ENCODE peak calls at places on chromosome 9, in six cellular contexts. J is neuronal stem cell, Y is H9, L is IMR-90, I is H1, E is mesenchymal stem cell. A is an unnamed sample.

GRCh38 chr9:96176901-96177718 is 124.9 kb downstream of the HSD17B3 start:
- DNase-seq in J (no peak), Y (peak), L (no peak), I (no peak), E (no peak), A (no peak)

GRCh38 chr9:128341435-128341849 is 1.1 kb downstream of the SLC27A4 start:
- DNase-seq in J (no peak), Y (peak), L (peak), I (no peak), E (peak), A (peak)

GRCh38 chr9:127865645-127866464 is 11.4 kb upstream of the ENG start:
- DNase-seq in J (no peak), Y (no peak), L (no peak), I (no peak), E (no peak), A (no peak)

GRCh38 chr9:71254592-71255277 is 133.3 kb upstream of the TRPM3 start:
- DNase-seq in J (no peak), Y (no peak), L (no peak), I (no peak), E (no peak), A (peak)

GRCh38 chr9:21995652-21996275 is 1.2 kb downstream of the CDKN2B-AS1 start:
- DNase-seq in J (no peak), Y (no peak), L (peak), I (no peak), E (peak), A (peak)

GRCh38 chr9:134811673-134812668 is 68.6 kb upstream of the FCN2 start:
- DNase-seq in J (peak), Y (peak), L (peak), I (peak), E (peak), A (peak)

GRCh38 chr9:33924978-33925797 is 108.2 kb downstream of the UBE2R2 start:
- DNase-seq in J (peak), Y (peak), L (peak), I (peak), E (peak), A (peak)

GRCh38 chr9:33852216-33852826 is 35.4 kb downstream of the UBE2R2 start:
- DNase-seq in J (peak), Y (peak), L (peak), I (peak), E (peak), A (peak)

GRCh38 chr9:136489731-136490130 is 6.9 kb upstream of the SEC16A start:
- DNase-seq in J (no peak), Y (no peak), L (no peak), I (no peak), E (no peak), A (no peak)

GRCh38 chr9:109476781-109477268 is 21.3 kb downstream of the PTPN3 start:
- DNase-seq in J (no peak), Y (no peak), L (no peak), I (no peak), E (no peak), A (no peak)

GRCh38 chr9:91933556-91934352 is 16.3 kb downstream of the ROR2 start:
- DNase-seq in J (no peak), Y (no peak), L (peak), I (no peak), E (no peak), A (no peak)

GRCh38 chr9:82202808-82203207 is 214.2 kb downstream of the SPATA31D1 start:
- DNase-seq in J (no peak), Y (no peak), L (peak), I (no peak), E (peak), A (peak)

GRCh38 chr9:6711403-6711802 is 46.4 kb upstream of the KDM4C start:
- DNase-seq in J (no peak), Y (no peak), L (peak), I (no peak), E (peak), A (no peak)

GRCh38 chr9:30301271-30301963 is 2083.0 kb upstream of the ACO1 start:
- DNase-seq in J (no peak), Y (no peak), L (no peak), I (no peak), E (no peak), A (peak)

GRCh38 chr9:76218151-76218867 is 175.9 kb downstream of the RFK start:
- DNase-seq in J (no peak), Y (no peak), L (no peak), I (no peak), E (no peak), A (no peak)

GRCh38 chr9:129111762-129112151 is 542 bp downstream of the PTPA start:
- DNase-seq in J (no peak), Y (peak), L (peak), I (no peak), E (peak), A (no peak)

GRCh38 chr9:20353931-20354652 is 268.2 kb downstream of the MLLT3 start:
- DNase-seq in J (no peak), Y (no peak), L (peak), I (no peak), E (peak), A (peak)
- H3K14ac ChIP-seq in J (no peak), Y (no peak), L (peak), I (no peak), E (no peak), A (no peak)

DNA sequence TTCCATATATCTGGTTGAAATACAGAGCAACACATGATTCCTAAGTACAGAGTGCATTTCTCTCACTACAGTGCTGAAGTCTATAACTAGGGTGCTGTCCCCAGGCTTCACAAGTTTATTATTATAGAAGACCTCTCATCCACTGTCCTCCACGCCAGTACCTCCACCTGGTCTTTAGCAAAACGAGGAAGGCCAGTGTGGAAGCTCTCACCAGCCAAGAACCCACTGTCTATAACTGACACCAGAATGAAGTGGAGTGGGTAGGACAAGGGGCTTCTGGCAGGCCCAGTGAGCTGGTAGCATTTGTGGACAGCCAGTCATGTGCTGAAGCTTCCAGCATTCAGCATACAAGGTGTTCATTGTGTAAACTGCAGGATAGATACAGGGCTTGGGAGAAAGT is 430.7 kb downstream of the GADD45G start:
- DNase-seq in J (no peak), Y (no peak), L (no peak), I (no peak), E (no peak), A (no peak)
- H2AK5ac ChIP-seq in J (no peak), Y (no peak), L (no peak), I (no peak), E (no peak), A (no peak)

GRCh38 chr9:104269996-104270963 is 176.2 kb downstream of the SMC2 start:
- DNase-seq in J (no peak), Y (no peak), L (no peak), I (no peak), E (no peak), A (no peak)
- H3K14ac ChIP-seq in J (no peak), Y (no peak), L (no peak), I (no peak), E (no peak), A (no peak)

GRCh38 chr9:97553141-97553540 is 51.7 kb downstream of the TMOD1 start:
- DNase-seq in J (no peak), Y (no peak), L (no peak), I (no peak), E (no peak), A (no peak)

GRCh38 chr9:97548379-97548778 is 46.9 kb downstream of the TMOD1 start:
- DNase-seq in J (no peak), Y (no peak), L (no peak), I (no peak), E (no peak), A (no peak)

GRCh38 chr9:97553841-97554240 is 52.4 kb downstream of the TMOD1 start:
- DNase-seq in J (no peak), Y (no peak), L (no peak), I (no peak), E (no peak), A (no peak)

GRCh38 chr9:97548819-97549540 is 47.5 kb downstream of the TMOD1 start:
- DNase-seq in J (no peak), Y (no peak), L (no peak), I (no peak), E (no peak), A (no peak)

DNA sequence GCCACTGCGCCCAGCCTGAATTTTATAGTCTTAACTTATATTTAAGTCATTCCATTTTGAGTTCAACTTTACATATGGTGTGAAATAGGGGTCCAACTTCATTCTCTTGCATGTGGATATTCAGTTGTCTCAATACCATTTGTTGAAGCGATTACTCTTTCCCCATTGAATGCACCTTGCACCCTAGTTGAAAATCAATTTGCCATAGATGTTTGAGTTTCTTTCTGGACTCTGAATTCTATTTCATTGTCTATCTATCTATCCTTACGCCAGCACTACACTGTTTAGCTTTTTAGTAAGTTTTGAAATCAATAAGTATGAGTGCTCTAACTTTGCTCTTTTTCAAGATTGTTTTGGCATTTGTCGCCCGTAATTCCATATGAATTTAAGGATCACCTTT is 49.8 kb downstream of the TMOD1 start:
- DNase-seq in J (no peak), Y (no peak), L (no peak), I (no peak), E (no peak), A (no peak)
- H2AK5ac ChIP-seq in J (no peak), Y (no peak), L (no peak), I (no peak), E (no peak), A (no peak)

DNA sequence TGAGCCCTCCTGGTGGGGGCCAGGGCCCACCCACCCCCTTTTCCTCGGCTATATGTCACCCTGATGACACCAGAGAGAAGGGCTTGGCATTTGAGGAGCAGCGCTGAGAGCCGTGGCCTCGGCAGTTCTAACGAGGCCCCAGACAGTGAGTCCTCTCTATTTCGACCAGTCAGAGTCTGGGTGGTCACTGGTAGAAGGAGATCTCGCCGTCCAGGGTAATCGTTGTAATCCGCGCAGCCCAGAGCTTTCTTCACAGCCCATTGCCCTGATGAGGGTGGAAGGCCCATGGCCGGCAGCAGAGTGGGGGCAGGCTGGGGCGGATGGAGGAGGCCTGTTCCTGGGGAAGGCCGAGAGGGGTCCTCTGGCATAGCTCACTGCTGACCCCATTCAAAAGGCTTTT is 70.2 kb downstream of the PSMB7 start:
- DNase-seq in J (no peak), Y (no peak), L (no peak), I (no peak), E (no peak), A (no peak)
- H3K14ac ChIP-seq in J (no peak), Y (no peak), L (no peak), I (no peak), E (no peak), A (no peak)